ENCODE peak calls at places on chromosomes 11 and 22, in eight cellular contexts. T is tibial nerve, X is Peyer's patch, G is transverse colon, Q is body of pancreas, R is heart left ventricle, M is H1, Y is breast epithelium. W is an unnamed sample.
A peak's percentile ranks its signal among the peaks of the same experiment; 100 is the strongest.

GRCh38 chr22:33418483-33418882 is 360.3 kb upstream of the SYN3 start:
- DNase-seq in M (no peak), T (no peak), R (no peak), G (no peak), Q (no peak), Y (no peak), X (no peak), W (no peak)

GRCh38 chr22:27801197-27801615 is 350 bp downstream of the MN1 start:
- DNase-seq in X (no peak), Y (no peak), M (no peak), G (peak; percentile 30), R (no peak), T (no peak), Q (no peak), W (peak; percentile 65)

GRCh38 chr22:30539368-30539767 is 7.2 kb downstream of the SEC14L6 start:
- DNase-seq in G (no peak), T (no peak), M (no peak), Q (no peak), X (no peak), Y (no peak), R (no peak), W (no peak)

GRCh38 chr11:73469401-73469800 is 93.2 kb downstream of the RELT start:
- DNase-seq in G (no peak), T (peak; percentile 16), R (no peak), Y (no peak), M (no peak), Q (no peak), X (no peak), W (no peak)

GRCh38 chr11:83713701-83714100 is 427.5 kb upstream of the CCDC90B start:
- DNase-seq in X (no peak), T (peak; percentile 22), M (no peak), R (no peak), Y (no peak), Q (peak; percentile 42), G (no peak), W (no peak)

GRCh38 chr11:4645974-4646373 is 2.2 kb downstream of the OR51E1 start:
- DNase-seq in X (no peak), R (peak; percentile 45), M (no peak), Y (no peak), G (no peak), Q (no peak), T (no peak), W (no peak)

GRCh38 chr11:45145421-45146071 is 893 bp upstream of the PRDM11 start:
- DNase-seq in R (peak; percentile 62), Y (no peak), G (peak; percentile 34), Q (peak; percentile 56), T (peak; percentile 42), X (peak; percentile 68), M (peak; percentile 56), W (peak; percentile 61)

GRCh38 chr22:46280999-46281623 is 13.3 kb downstream of the TTC38 start:
- DNase-seq in T (no peak), X (peak; percentile 80), Y (no peak), R (no peak), Q (no peak), M (no peak), G (peak; percentile 42), W (peak; percentile 29)

GRCh38 chr22:38755155-38755910 is 465 bp downstream of the SUN2 start:
- DNase-seq in G (peak; percentile 95), R (peak; percentile 97), X (peak; percentile 95), Q (peak; percentile 97), Y (peak; percentile 90), T (peak; percentile 85), M (no peak), W (peak; percentile 86)

GRCh38 chr22:19576460-19577421 is 52.5 kb upstream of the CLDN5 start:
- DNase-seq in X (no peak), T (no peak), G (no peak), Q (no peak), M (no peak), Y (no peak), R (peak; percentile 70), W (no peak)

GRCh38 chr11:76978239-76978638 is 56.0 kb upstream of the B3GNT6 start:
- DNase-seq in Y (no peak), G (no peak), Q (no peak), R (no peak), M (no peak), X (no peak), T (no peak), W (no peak)

GRCh38 chr11:45844822-45845573 is 2.3 kb upstream of the CRY2 start:
- DNase-seq in T (no peak), X (no peak), R (no peak), Y (no peak), M (no peak), Q (no peak), G (no peak), W (no peak)

GRCh38 chr11:128689946-128690745 is 3.7 kb upstream of the FLI1 start:
- DNase-seq in R (peak; percentile 60), Y (no peak), G (no peak), M (no peak), Q (no peak), X (no peak), T (no peak), W (no peak)

GRCh38 chr11:104594228-104594958 is 303.9 kb downstream of the CASP12 start:
- DNase-seq in Q (no peak), R (no peak), M (no peak), G (no peak), X (no peak), T (no peak), Y (no peak), W (no peak)

GRCh38 chr22:42717197-42717967 is 3.3 kb downstream of the A4GALT start:
- DNase-seq in Y (no peak), R (no peak), T (no peak), X (no peak), Q (no peak), G (no peak), M (peak; percentile 36), W (no peak)

GRCh38 chr11:45023065-45023365 is 72.3 kb upstream of the TP53I11 start:
- DNase-seq in X (no peak), Q (no peak), M (no peak), Y (no peak), T (no peak), R (no peak), G (no peak), W (no peak)

GRCh38 chr11:116312560-116313340 is 460.0 kb downstream of the BUD13 start:
- DNase-seq in Y (peak; percentile 81), X (peak; percentile 69), T (peak; percentile 65), G (peak; percentile 69), Q (peak; percentile 86), R (peak; percentile 91), M (no peak), W (peak; percentile 47)

GRCh38 chr11:44755553-44756505 is 29.1 kb downstream of the TSPAN18 start:
- DNase-seq in M (no peak), Y (no peak), R (no peak), X (peak; percentile 37), T (no peak), Q (no peak), G (peak; percentile 39), W (no peak)

GRCh38 chr11:70455354-70455753 is 57.0 kb downstream of the CTTN start:
- DNase-seq in Q (no peak), M (no peak), X (no peak), R (no peak), T (no peak), Y (no peak), G (no peak), W (no peak)

GRCh38 chr11:74380746-74381439 is 17.3 kb downstream of the PGM2L1 start:
- DNase-seq in X (no peak), T (no peak), R (no peak), Y (peak; percentile 74), M (no peak), Q (peak; percentile 33), G (peak; percentile 67), W (no peak)

GRCh38 chr11:116107229-116107628 is 603.0 kb upstream of the CADM1 start:
- DNase-seq in M (no peak), Q (no peak), Y (no peak), G (no peak), T (no peak), R (no peak), X (no peak), W (no peak)

GRCh38 chr11:24635588-24636290 is 138.9 kb downstream of the LUZP2 start:
- DNase-seq in Y (no peak), R (no peak), M (no peak), T (no peak), G (no peak), X (no peak), Q (no peak), W (no peak)

GRCh38 chr11:121035823-121036222 is 11.9 kb downstream of the TBCEL start:
- DNase-seq in G (no peak), X (no peak), T (no peak), Q (no peak), M (no peak), R (no peak), Y (no peak), W (no peak)
- TF ChIP-seq POLR2A in G (no peak), X (no peak), T (no peak), Q (no peak), M (no peak), R (no peak), Y (no peak), W (no peak)

DNA sequence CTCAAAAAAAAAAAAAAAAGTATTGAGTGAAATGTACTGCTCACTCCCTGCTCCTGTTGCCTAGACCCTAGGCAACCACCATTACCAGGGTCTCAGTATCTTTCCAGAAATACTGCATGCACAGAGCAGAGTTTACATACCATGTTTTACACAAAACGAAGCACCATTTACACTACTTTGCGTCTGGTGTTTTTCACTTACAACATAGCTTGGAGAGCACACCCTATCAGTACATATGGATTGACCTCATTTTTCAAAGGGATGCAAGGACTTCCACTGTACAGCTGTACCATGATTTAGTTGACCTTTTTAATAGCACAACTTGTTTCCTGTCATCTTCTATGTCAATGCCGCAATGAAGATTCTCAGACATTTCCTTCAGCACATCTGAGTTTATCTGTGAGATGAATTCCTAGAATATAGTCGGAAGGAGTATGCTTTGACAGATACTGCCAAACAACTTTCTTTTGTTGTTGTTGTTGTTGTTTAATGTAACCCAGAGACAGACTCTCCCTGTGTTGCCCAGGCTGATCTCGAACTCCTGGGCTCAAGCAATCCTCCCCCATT is 6.2 kb downstream of the MYH9 start:
- DNase-seq in M (no peak), R (no peak), T (no peak), X (no peak), Q (no peak), Y (no peak), G (no peak), W (no peak)
- TF ChIP-seq POLR2A in M (no peak), R (no peak), T (no peak), X (no peak), Q (no peak), Y (no peak), G (no peak), W (no peak)

GRCh38 chr11:65505434-65506315 is 6.8 kb downstream of the MALAT1 start:
- DNase-seq in M (no peak), X (no peak), G (no peak), R (peak; percentile 19), T (peak; percentile 41), Y (peak; percentile 38), Q (no peak), W (peak; percentile 46)
- TF ChIP-seq POLR2A in M (peak; percentile 85), X (peak; percentile 26), G (peak; percentile 76), R (no peak), T (peak; percentile 53), Y (no peak), Q (peak; percentile 7), W (no peak)

DNA sequence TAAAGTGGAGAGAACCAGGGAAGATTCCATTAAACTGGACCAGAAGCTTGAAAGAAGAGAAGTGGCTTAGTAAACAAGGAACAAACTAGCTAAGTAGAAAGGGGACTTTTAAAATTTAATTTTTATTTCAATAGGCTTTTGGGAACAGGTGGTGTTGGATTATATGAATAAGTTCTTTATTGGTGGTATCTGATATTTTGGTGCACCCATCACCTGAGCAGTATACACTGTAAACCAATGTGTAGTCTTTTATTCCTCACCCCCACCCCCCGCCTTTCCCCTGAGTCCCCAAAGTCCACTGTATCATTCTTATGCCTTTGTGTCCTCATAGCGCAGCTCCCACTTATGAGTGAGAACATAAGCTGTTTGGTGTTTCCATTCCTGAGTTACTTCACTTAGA is 7.4 kb downstream of the ACAT1 start:
- DNase-seq in R (no peak), Y (no peak), G (no peak), T (no peak), M (no peak), Q (no peak), X (no peak), W (no peak)
- TF ChIP-seq POLR2A in R (no peak), Y (no peak), G (no peak), T (no peak), M (no peak), Q (no peak), X (no peak), W (no peak)

W was measured in ovary.